ENCODE peak calls at places on chromosomes 1 and 21, in six cellular contexts. H is tibial artery, I is astrocyte of the cerebellum, V is type B pancreatic cell, S is colonic mucosa, Q is neural crest cell. G is an unnamed sample.

GRCh38 chr1:116493036-116493435 is 77.8 kb downstream of the CD58 start:
- DNase-seq in S (no peak), H (no peak), Q (no peak), V (no peak), I (no peak), G (no peak)

GRCh38 chr1:223712856-223713494 is 636 bp downstream of the CAPN2 start:
- DNase-seq in S (no peak), Q (no peak), V (no peak), I (no peak), H (peak), G (peak)

GRCh38 chr1:205247130-205247921 is 19.6 kb downstream of the TMCC2 start:
- DNase-seq in I (no peak), V (no peak), S (no peak), Q (no peak), H (peak), G (no peak)

GRCh38 chr21:37338671-37339526 is 27.7 kb upstream of the DYRK1A start:
- DNase-seq in I (peak), S (peak), H (peak), V (no peak), Q (no peak), G (peak)

GRCh38 chr1:77762072-77762476 is 2.4 kb upstream of the USP33 start:
- DNase-seq in Q (no peak), S (no peak), H (no peak), V (no peak), I (no peak), G (peak)

GRCh38 chr1:192610114-192610958 is 25.6 kb upstream of the RGS13 start:
- DNase-seq in S (no peak), Q (no peak), V (no peak), I (peak), H (no peak), G (no peak)

GRCh38 chr1:164702216-164702615 is 143.2 kb downstream of the PBX1 start:
- DNase-seq in Q (no peak), H (no peak), V (no peak), S (no peak), I (no peak), G (no peak)

GRCh38 chr1:5701642-5702041 is 290.6 kb downstream of the NPHP4 start:
- DNase-seq in H (no peak), V (no peak), I (no peak), Q (no peak), S (no peak), G (no peak)

GRCh38 chr21:45887788-45888187 is 93.8 kb upstream of the COL6A1 start:
- DNase-seq in I (no peak), V (no peak), S (no peak), H (no peak), Q (no peak), G (no peak)

GRCh38 chr1:10419351-10419750 is 10.9 kb upstream of the CENPS start:
- DNase-seq in H (no peak), I (no peak), V (no peak), S (no peak), Q (no peak), G (no peak)

GRCh38 chr1:74673351-74674111 is at the start of gene ERICH3:
- DNase-seq in H (no peak), S (no peak), Q (peak), I (no peak), V (no peak), G (peak)

GRCh38 chr1:84582802-84583587 is 8.8 kb upstream of the CTBS start:
- DNase-seq in V (no peak), I (no peak), S (no peak), Q (no peak), H (no peak), G (no peak)

DNA sequence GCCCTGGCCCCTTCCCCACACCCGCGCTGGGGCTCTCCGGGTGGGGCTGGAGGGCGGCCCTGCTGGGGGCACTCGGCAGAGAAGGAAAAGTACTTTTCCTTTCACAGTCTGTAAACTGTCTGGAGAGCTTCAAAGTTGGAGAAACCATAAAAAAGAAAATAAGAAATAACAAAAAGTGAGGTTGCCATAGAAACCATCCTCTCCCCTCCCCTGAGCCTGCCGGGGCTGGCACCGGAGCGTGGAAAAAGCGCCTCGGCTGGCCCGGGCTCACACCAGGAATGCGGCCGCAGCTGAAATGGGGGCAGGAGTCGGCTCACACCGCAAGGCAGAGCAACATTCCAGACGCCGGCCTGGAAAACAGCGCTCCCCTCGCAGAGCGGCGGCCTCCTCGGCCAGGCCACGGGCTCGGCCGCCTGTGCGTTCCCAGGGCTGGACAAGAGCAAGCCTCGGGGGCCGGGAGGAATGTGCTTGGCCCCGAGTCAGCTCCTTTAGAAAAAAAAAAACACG is 69.2 kb downstream of the MORN1 start:
- DNase-seq in V (peak), I (peak), S (no peak), Q (peak), H (peak), G (peak)
- TF ChIP-seq CTCF in V (peak), I (peak), S (no peak), Q (no peak), H (no peak), G (no peak)

GRCh38 chr21:32918467-32919140 is 107.1 kb upstream of the OLIG2 start:
- DNase-seq in V (no peak), H (no peak), S (no peak), Q (no peak), I (no peak), G (no peak)

GRCh38 chr21:32925098-32925497 is 100.6 kb upstream of the OLIG2 start:
- DNase-seq in I (no peak), S (no peak), Q (no peak), H (no peak), V (no peak), G (no peak)

GRCh38 chr21:32920474-32920873 is 105.3 kb upstream of the OLIG2 start:
- DNase-seq in I (no peak), Q (no peak), H (no peak), V (no peak), S (no peak), G (no peak)

GRCh38 chr21:32917392-32918135 is 108.2 kb upstream of the OLIG2 start:
- DNase-seq in Q (no peak), I (peak), H (no peak), V (no peak), S (no peak), G (no peak)

DNA sequence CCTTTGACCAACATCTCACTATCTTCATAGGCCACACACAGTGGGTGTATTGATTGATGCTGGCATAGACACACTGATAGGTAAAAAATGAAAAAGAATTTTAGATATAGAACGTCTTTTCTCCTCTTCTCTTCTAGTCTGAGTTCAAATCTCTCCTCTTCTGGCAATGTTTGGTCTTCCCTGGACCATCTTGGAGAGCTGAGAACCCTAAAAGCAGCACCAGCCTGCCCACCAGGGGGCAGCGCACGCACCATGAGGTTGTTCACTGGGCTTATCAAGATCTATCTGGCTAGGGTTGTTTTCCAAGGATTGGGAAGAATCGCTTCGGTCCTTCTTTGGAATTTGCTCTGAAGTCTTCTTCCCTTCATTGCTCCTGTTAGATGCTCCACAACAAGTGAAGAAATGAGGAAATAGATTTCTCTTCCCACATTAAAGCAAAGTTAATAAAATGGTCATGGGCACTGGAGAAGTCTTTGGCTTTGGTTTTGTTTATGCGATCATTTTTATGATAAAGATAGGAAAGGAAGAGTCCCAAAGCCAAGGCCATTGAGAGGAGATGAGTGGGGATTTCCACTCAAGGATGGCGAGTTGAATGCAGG is 104.0 kb upstream of the OLIG2 start:
- DNase-seq in H (no peak), S (peak), I (no peak), Q (peak), V (no peak), G (peak)
- TF ChIP-seq CTCF in H (no peak), S (peak), I (peak), Q (peak), V (peak), G (peak)

GRCh38 chr1:113388017-113388620 is 2.2 kb upstream of the MAGI3 start:
- DNase-seq in V (no peak), S (no peak), Q (no peak), I (no peak), H (no peak), G (no peak)

GRCh38 chr1:113390871-113391642 is 742 bp downstream of the MAGI3 start:
- DNase-seq in Q (peak), V (peak), S (peak), H (peak), I (no peak), G (peak)

GRCh38 chr1:113389356-113389952 is 861 bp upstream of the MAGI3 start:
- DNase-seq in Q (no peak), H (no peak), S (no peak), V (no peak), I (no peak), G (no peak)

GRCh38 chr1:113389953-113390834 is at the start of gene MAGI3:
- DNase-seq in I (peak), V (peak), Q (peak), S (peak), H (peak), G (peak)

GRCh38 chr1:113388621-113389355 is 1.5 kb upstream of the MAGI3 start:
- DNase-seq in Q (no peak), V (no peak), S (peak), I (no peak), H (no peak), G (peak)
- TF ChIP-seq CTCF in Q (no peak), V (no peak), S (no peak), I (no peak), H (no peak), G (no peak)

GRCh38 chr1:29120367-29120766 is 3.3 kb downstream of the TMEM200B start:
- DNase-seq in Q (no peak), I (no peak), S (no peak), V (no peak), H (no peak), G (no peak)

GRCh38 chr1:29114654-29115053 is 9.0 kb downstream of the TMEM200B start:
- DNase-seq in V (no peak), I (no peak), Q (no peak), H (no peak), S (no peak), G (no peak)

GRCh38 chr1:29120955-29121485 is 2.7 kb downstream of the TMEM200B start:
- DNase-seq in S (peak), I (no peak), Q (peak), V (peak), H (peak), G (no peak)

GRCh38 chr1:29119365-29119929 is 4.3 kb downstream of the TMEM200B start:
- DNase-seq in V (no peak), H (no peak), Q (no peak), S (no peak), I (no peak), G (no peak)

GRCh38 chr1:29117381-29117780 is 6.3 kb downstream of the TMEM200B start:
- DNase-seq in S (no peak), Q (no peak), H (no peak), V (no peak), I (no peak), G (no peak)
- TF ChIP-seq CTCF in S (no peak), Q (no peak), H (no peak), V (no peak), I (peak), G (no peak)

GRCh38 chr1:154943649-154944421 is 7.3 kb upstream of the PMVK start:
- DNase-seq in S (peak), H (no peak), I (no peak), Q (peak), V (no peak), G (peak)
- TF ChIP-seq CTCF in S (peak), H (peak), I (peak), Q (peak), V (peak), G (peak)